ENCODE peak calls at places on chromosomes 11 and 22, in ten cellular contexts. One of them, this sample, is unnamed.

GRCh38 chr11:10350341-10350740 is 45.5 kb downstream of the ADM start:
- DNase-seq in H54: peak
- DNase-seq in H1: peak
- DNase-seq in breast epithelium: no peak
- DNase-seq in NB4: no peak
- DNase-seq in ovary: no peak
- DNase-seq in lower leg skin: no peak
- DNase-seq in body of pancreas: no peak
- DNase-seq in esophagus squamous epithelium: no peak
- DNase-seq in sigmoid colon: no peak
- DNase-seq in this sample: no peak

GRCh38 chr11:63915961-63916836 is 765 bp downstream of the RCOR2 start:
- DNase-seq in H54: no peak
- DNase-seq in H1: no peak
- DNase-seq in breast epithelium: no peak
- DNase-seq in NB4: peak
- DNase-seq in ovary: peak
- DNase-seq in lower leg skin: peak
- DNase-seq in body of pancreas: peak
- DNase-seq in esophagus squamous epithelium: no peak
- DNase-seq in sigmoid colon: no peak
- DNase-seq in this sample: no peak

GRCh38 chr11:11000546-11001283 is 142.9 kb upstream of the ZBED5 start:
- DNase-seq in H54: no peak
- DNase-seq in H1: no peak
- DNase-seq in breast epithelium: no peak
- DNase-seq in NB4: peak
- DNase-seq in ovary: no peak
- DNase-seq in lower leg skin: no peak
- DNase-seq in body of pancreas: no peak
- DNase-seq in esophagus squamous epithelium: no peak
- DNase-seq in sigmoid colon: peak
- DNase-seq in this sample: no peak

GRCh38 chr22:45968751-45969413 is 8.1 kb downstream of the WNT7B start:
- DNase-seq in H54: peak
- DNase-seq in H1: no peak
- DNase-seq in breast epithelium: no peak
- DNase-seq in NB4: peak
- DNase-seq in ovary: no peak
- DNase-seq in lower leg skin: no peak
- DNase-seq in body of pancreas: no peak
- DNase-seq in esophagus squamous epithelium: no peak
- DNase-seq in sigmoid colon: no peak
- DNase-seq in this sample: no peak

GRCh38 chr11:29306527-29306926 is 710.3 kb downstream of the KCNA4 start:
- DNase-seq in H54: no peak
- DNase-seq in H1: no peak
- DNase-seq in breast epithelium: no peak
- DNase-seq in NB4: no peak
- DNase-seq in ovary: no peak
- DNase-seq in lower leg skin: no peak
- DNase-seq in body of pancreas: no peak
- DNase-seq in esophagus squamous epithelium: no peak
- DNase-seq in sigmoid colon: no peak
- DNase-seq in this sample: no peak

GRCh38 chr11:132114743-132115142 is 744.3 kb downstream of the NTM start:
- DNase-seq in H54: no peak
- DNase-seq in H1: no peak
- DNase-seq in breast epithelium: no peak
- DNase-seq in NB4: no peak
- DNase-seq in ovary: no peak
- DNase-seq in lower leg skin: no peak
- DNase-seq in body of pancreas: no peak
- DNase-seq in esophagus squamous epithelium: no peak
- DNase-seq in sigmoid colon: no peak
- DNase-seq in this sample: no peak

GRCh38 chr22:37777122-37777687 is 30.5 kb upstream of the GCAT start:
- DNase-seq in H54: peak
- DNase-seq in H1: no peak
- DNase-seq in breast epithelium: peak
- DNase-seq in NB4: peak
- DNase-seq in ovary: no peak
- DNase-seq in lower leg skin: peak
- DNase-seq in body of pancreas: peak
- DNase-seq in esophagus squamous epithelium: no peak
- DNase-seq in sigmoid colon: peak
- DNase-seq in this sample: peak

GRCh38 chr11:116537736-116538135 is 235.1 kb downstream of the BUD13 start:
- DNase-seq in H54: no peak
- DNase-seq in H1: no peak
- DNase-seq in breast epithelium: no peak
- DNase-seq in NB4: no peak
- DNase-seq in ovary: no peak
- DNase-seq in lower leg skin: no peak
- DNase-seq in body of pancreas: no peak
- DNase-seq in esophagus squamous epithelium: no peak
- DNase-seq in sigmoid colon: peak
- DNase-seq in this sample: no peak

GRCh38 chr11:12741671-12742216 is 67.5 kb downstream of the TEAD1 start:
- DNase-seq in H54: no peak
- DNase-seq in H1: no peak
- DNase-seq in breast epithelium: no peak
- DNase-seq in NB4: no peak
- DNase-seq in ovary: no peak
- DNase-seq in lower leg skin: no peak
- DNase-seq in body of pancreas: no peak
- DNase-seq in esophagus squamous epithelium: no peak
- DNase-seq in sigmoid colon: no peak
- DNase-seq in this sample: no peak

GRCh38 chr11:111733009-111733408 is 33.2 kb downstream of the PPP2R1B start:
- DNase-seq in H54: peak
- DNase-seq in H1: no peak
- DNase-seq in breast epithelium: no peak
- DNase-seq in NB4: no peak
- DNase-seq in ovary: peak
- DNase-seq in lower leg skin: peak
- DNase-seq in body of pancreas: no peak
- DNase-seq in esophagus squamous epithelium: no peak
- DNase-seq in sigmoid colon: peak
- DNase-seq in this sample: no peak

GRCh38 chr11:64231536-64231935 is 1.2 kb downstream of the DNAJC4 start:
- DNase-seq in H54: no peak
- DNase-seq in H1: no peak
- DNase-seq in breast epithelium: no peak
- DNase-seq in NB4: no peak
- DNase-seq in ovary: no peak
- DNase-seq in lower leg skin: no peak
- DNase-seq in body of pancreas: no peak
- DNase-seq in esophagus squamous epithelium: no peak
- DNase-seq in sigmoid colon: no peak
- DNase-seq in this sample: no peak

GRCh38 chr11:120017582-120017981 is 120.3 kb downstream of the TRIM29 start:
- DNase-seq in H54: no peak
- DNase-seq in H1: no peak
- DNase-seq in breast epithelium: no peak
- DNase-seq in NB4: no peak
- DNase-seq in ovary: no peak
- DNase-seq in lower leg skin: no peak
- DNase-seq in body of pancreas: no peak
- DNase-seq in esophagus squamous epithelium: no peak
- DNase-seq in sigmoid colon: no peak
- DNase-seq in this sample: no peak

GRCh38 chr22:19931514-19931913 is 10.1 kb upstream of the COMT start:
- DNase-seq in H54: no peak
- DNase-seq in H1: no peak
- DNase-seq in breast epithelium: no peak
- DNase-seq in NB4: no peak
- DNase-seq in ovary: no peak
- DNase-seq in lower leg skin: no peak
- DNase-seq in body of pancreas: no peak
- DNase-seq in esophagus squamous epithelium: no peak
- DNase-seq in sigmoid colon: no peak
- DNase-seq in this sample: no peak

GRCh38 chr22:19936513-19936912 is 5.1 kb upstream of the COMT start:
- DNase-seq in H54: no peak
- DNase-seq in H1: no peak
- DNase-seq in breast epithelium: no peak
- DNase-seq in NB4: no peak
- DNase-seq in ovary: no peak
- DNase-seq in lower leg skin: no peak
- DNase-seq in body of pancreas: no peak
- DNase-seq in esophagus squamous epithelium: no peak
- DNase-seq in sigmoid colon: no peak
- DNase-seq in this sample: no peak

GRCh38 chr22:19930537-19931486 is 10.8 kb upstream of the COMT start:
- DNase-seq in H54: no peak
- DNase-seq in H1: no peak
- DNase-seq in breast epithelium: no peak
- DNase-seq in NB4: no peak
- DNase-seq in ovary: no peak
- DNase-seq in lower leg skin: no peak
- DNase-seq in body of pancreas: no peak
- DNase-seq in esophagus squamous epithelium: no peak
- DNase-seq in sigmoid colon: no peak
- DNase-seq in this sample: no peak

GRCh38 chr22:19932367-19933206 is 9.0 kb upstream of the COMT start:
- DNase-seq in H54: no peak
- DNase-seq in H1: no peak
- DNase-seq in breast epithelium: no peak
- DNase-seq in NB4: no peak
- DNase-seq in ovary: no peak
- DNase-seq in lower leg skin: no peak
- DNase-seq in body of pancreas: no peak
- DNase-seq in esophagus squamous epithelium: no peak
- DNase-seq in sigmoid colon: no peak
- DNase-seq in this sample: no peak

DNA sequence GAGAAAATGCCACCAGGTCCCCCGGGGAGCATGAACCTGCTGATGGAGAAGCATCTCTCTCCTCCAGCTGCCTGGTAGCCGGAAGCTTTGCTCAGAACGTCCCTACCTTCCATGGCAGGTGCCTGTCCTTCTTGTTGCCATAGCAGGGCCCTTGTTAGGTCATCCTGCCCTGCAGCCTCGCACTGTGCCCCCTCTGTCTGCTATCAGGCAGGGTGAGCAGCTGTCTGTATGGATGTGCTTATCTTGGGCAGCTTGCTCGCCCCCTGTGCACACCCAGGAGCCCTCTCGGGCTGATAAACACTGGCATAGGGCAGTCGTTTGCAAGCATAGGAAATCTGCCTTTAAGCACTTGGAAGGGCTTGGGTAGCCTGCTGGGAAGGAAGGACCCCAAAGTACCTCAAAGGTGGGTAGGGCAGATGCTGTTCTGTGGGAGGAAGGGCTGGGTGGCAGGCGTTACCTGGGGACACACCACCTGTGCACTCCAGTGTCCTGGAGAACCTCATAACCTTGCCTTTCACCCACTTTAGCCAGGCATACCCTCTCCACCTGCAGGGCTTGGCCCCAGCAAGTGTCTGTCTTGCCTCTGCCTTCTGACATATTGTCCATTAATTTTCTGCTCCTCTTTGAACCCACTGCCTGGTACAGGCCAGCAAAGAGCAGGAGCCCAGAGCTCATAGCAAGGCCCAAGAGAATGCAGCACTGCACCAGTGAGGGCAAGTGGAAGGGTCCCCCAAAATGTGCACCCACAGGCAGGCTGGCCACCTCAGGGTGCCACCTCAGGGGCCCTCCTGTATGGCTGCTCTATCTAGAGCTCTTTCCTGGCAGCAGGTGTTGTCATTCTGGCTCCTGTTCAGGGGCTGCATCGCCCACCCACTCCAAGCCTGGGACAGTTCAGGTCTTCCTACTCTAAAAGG is 8.0 kb upstream of the COMT start:
- DNase-seq in H54: no peak
- DNase-seq in H1: no peak
- DNase-seq in breast epithelium: no peak
- DNase-seq in NB4: no peak
- DNase-seq in ovary: no peak
- DNase-seq in lower leg skin: no peak
- DNase-seq in body of pancreas: no peak
- DNase-seq in esophagus squamous epithelium: no peak
- DNase-seq in sigmoid colon: no peak
- DNase-seq in this sample: no peak
- TF ChIP-seq POLR2A in H54: no peak
- TF ChIP-seq POLR2A in H1: no peak
- TF ChIP-seq POLR2A in breast epithelium: no peak
- TF ChIP-seq POLR2A in NB4: no peak
- TF ChIP-seq POLR2A in ovary: no peak
- TF ChIP-seq POLR2A in lower leg skin: no peak
- TF ChIP-seq POLR2A in body of pancreas: no peak
- TF ChIP-seq POLR2A in esophagus squamous epithelium: no peak
- TF ChIP-seq POLR2A in sigmoid colon: no peak
- TF ChIP-seq POLR2A in this sample: no peak

DNA sequence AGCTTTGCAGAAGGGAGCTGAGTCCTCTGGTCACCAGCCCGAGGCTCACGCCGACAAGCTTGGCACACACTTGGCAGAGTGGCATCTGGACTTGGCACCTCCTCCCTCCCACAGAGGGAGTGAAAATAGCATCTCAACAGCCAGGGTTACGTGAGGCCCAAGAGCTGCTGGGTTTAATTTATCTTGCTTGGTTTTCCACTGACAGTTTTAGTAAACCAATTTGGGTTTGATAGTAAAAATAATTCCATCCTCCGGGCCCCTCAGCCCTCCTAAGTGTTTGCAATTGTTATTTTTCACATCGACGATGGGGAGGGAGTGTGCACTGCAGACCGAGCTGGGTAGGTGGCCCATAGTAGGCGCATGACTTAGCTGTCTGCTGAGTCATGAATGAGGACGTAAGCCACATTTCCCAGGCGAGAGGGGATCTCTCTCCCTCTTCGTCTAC is 107.6 kb upstream of the ASPHD2 start:
- DNase-seq in H54: peak
- DNase-seq in H1: no peak
- DNase-seq in breast epithelium: no peak
- DNase-seq in NB4: no peak
- DNase-seq in ovary: no peak
- DNase-seq in lower leg skin: peak
- DNase-seq in body of pancreas: no peak
- DNase-seq in esophagus squamous epithelium: no peak
- DNase-seq in sigmoid colon: peak
- DNase-seq in this sample: no peak
- TF ChIP-seq POLR2A in H54: no peak
- TF ChIP-seq POLR2A in H1: no peak
- TF ChIP-seq POLR2A in breast epithelium: no peak
- TF ChIP-seq POLR2A in NB4: no peak
- TF ChIP-seq POLR2A in ovary: no peak
- TF ChIP-seq POLR2A in lower leg skin: no peak
- TF ChIP-seq POLR2A in body of pancreas: no peak
- TF ChIP-seq POLR2A in esophagus squamous epithelium: no peak
- TF ChIP-seq POLR2A in sigmoid colon: no peak
- TF ChIP-seq POLR2A in this sample: no peak

GRCh38 chr11:114304065-114304464 is 7.9 kb downstream of the NNMT start:
- DNase-seq in H54: no peak
- DNase-seq in H1: no peak
- DNase-seq in breast epithelium: no peak
- DNase-seq in NB4: no peak
- DNase-seq in ovary: no peak
- DNase-seq in lower leg skin: no peak
- DNase-seq in body of pancreas: no peak
- DNase-seq in esophagus squamous epithelium: no peak
- DNase-seq in sigmoid colon: no peak
- DNase-seq in this sample: no peak
- TF ChIP-seq POLR2A in H54: no peak
- TF ChIP-seq POLR2A in H1: no peak
- TF ChIP-seq POLR2A in breast epithelium: no peak
- TF ChIP-seq POLR2A in NB4: no peak
- TF ChIP-seq POLR2A in ovary: no peak
- TF ChIP-seq POLR2A in lower leg skin: no peak
- TF ChIP-seq POLR2A in body of pancreas: no peak
- TF ChIP-seq POLR2A in esophagus squamous epithelium: no peak
- TF ChIP-seq POLR2A in sigmoid colon: no peak
- TF ChIP-seq POLR2A in this sample: no peak

GRCh38 chr11:833114-833791 is 501 bp downstream of the CD151 start:
- DNase-seq in H54: no peak
- DNase-seq in H1: no peak
- DNase-seq in breast epithelium: no peak
- DNase-seq in NB4: peak
- DNase-seq in ovary: no peak
- DNase-seq in lower leg skin: peak
- DNase-seq in body of pancreas: peak
- DNase-seq in esophagus squamous epithelium: no peak
- DNase-seq in sigmoid colon: no peak
- DNase-seq in this sample: no peak
- TF ChIP-seq POLR2A in H54: peak
- TF ChIP-seq POLR2A in H1: no peak
- TF ChIP-seq POLR2A in breast epithelium: no peak
- TF ChIP-seq POLR2A in NB4: no peak
- TF ChIP-seq POLR2A in ovary: no peak
- TF ChIP-seq POLR2A in lower leg skin: no peak
- TF ChIP-seq POLR2A in body of pancreas: peak
- TF ChIP-seq POLR2A in esophagus squamous epithelium: no peak
- TF ChIP-seq POLR2A in sigmoid colon: no peak
- TF ChIP-seq POLR2A in this sample: no peak